ENCODE peak calls at places on chromosomes 2 and 18, in five cellular contexts. F is amniotic stem cell, T is T47D, X is hippocampal formation, N is sciatic nerve. G is an unnamed sample.

GRCh38 chr2:142980246-142981068 is 103.0 kb downstream of the KYNU start:
- DNase-seq in F (no peak), T (peak), N (no peak), X (no peak), G (no peak)

GRCh38 chr2:1743396-1744150 is 742 bp downstream of the PXDN start:
- DNase-seq in X (no peak), N (peak), T (peak), F (no peak), G (no peak)

GRCh38 chr2:160076935-160077334 is 14.5 kb upstream of the PLA2R1 start:
- DNase-seq in N (no peak), T (no peak), F (no peak), X (no peak), G (no peak)

GRCh38 chr2:8500124-8501054 is 181.5 kb upstream of the ID2 start:
- DNase-seq in F (no peak), T (peak), N (no peak), X (no peak), G (no peak)

GRCh38 chr2:73110622-73111299 is 2.0 kb downstream of the RAB11FIP5 start:
- DNase-seq in X (no peak), T (no peak), N (no peak), F (no peak), G (no peak)

GRCh38 chr2:8534729-8535397 is 147.0 kb upstream of the ID2 start:
- DNase-seq in X (peak), F (no peak), N (peak), T (no peak), G (no peak)

GRCh38 chr2:133341575-133341974 is 226.7 kb downstream of the NCKAP5 start:
- DNase-seq in T (no peak), X (no peak), F (no peak), N (no peak), G (no peak)

GRCh38 chr2:38421274-38422056 is 44.4 kb upstream of the ATL2 start:
- DNase-seq in N (no peak), T (no peak), F (no peak), X (no peak), G (no peak)

GRCh38 chr2:121205321-121205942 is 79.6 kb downstream of the TFCP2L1 start:
- DNase-seq in F (no peak), T (no peak), N (no peak), X (no peak), G (no peak)

GRCh38 chr2:41152318-41152717 is 700.4 kb upstream of the SLC8A1 start:
- DNase-seq in T (no peak), N (no peak), X (no peak), F (no peak), G (no peak)

GRCh38 chr2:117085719-117086118 is 728.8 kb upstream of the DDX18 start:
- DNase-seq in F (no peak), X (no peak), N (no peak), T (no peak), G (no peak)

GRCh38 chr2:124804014-124804940 is 779.2 kb downstream of the CNTNAP5 start:
- DNase-seq in N (no peak), F (no peak), T (peak), X (peak), G (no peak)

GRCh38 chr2:200763422-200763821 is 48.3 kb upstream of the BZW1 start:
- DNase-seq in X (no peak), F (no peak), N (no peak), T (no peak), G (no peak)

GRCh38 chr2:178700922-178701342 is 106.3 kb downstream of the TTN start:
- DNase-seq in N (no peak), T (peak), X (no peak), F (no peak), G (no peak)

GRCh38 chr2:190459881-190460280 is 51.7 kb downstream of the MFSD6 start:
- DNase-seq in X (no peak), T (no peak), N (no peak), F (no peak), G (no peak)

GRCh38 chr2:105403785-105404698 is 5.2 kb upstream of the FHL2 start:
- DNase-seq in F (peak), X (no peak), N (no peak), T (peak), G (no peak)

GRCh38 chr2:96523659-96524481 is 12.7 kb upstream of the ARID5A start:
- DNase-seq in N (no peak), X (no peak), T (no peak), F (no peak), G (no peak)

GRCh38 chr2:134124047-134124753 is 129.7 kb upstream of the MGAT5 start:
- DNase-seq in X (no peak), T (no peak), F (no peak), N (no peak), G (no peak)

GRCh38 chr2:112646102-112646719 is 472 bp downstream of the SLC20A1 start:
- DNase-seq in X (no peak), F (no peak), N (no peak), T (peak), G (no peak)

GRCh38 chr18:58842978-58843661 is 21.6 kb upstream of the ZNF532 start:
- DNase-seq in N (no peak), X (peak), T (no peak), F (no peak), G (no peak)

GRCh38 chr2:76998713-76999112 is 523.5 kb downstream of the LRRTM4 start:
- DNase-seq in F (no peak), X (no peak), N (no peak), T (no peak), G (no peak)

GRCh38 chr18:35680139-35680551 is 98.6 kb downstream of the GALNT1 start:
- DNase-seq in F (no peak), N (no peak), X (no peak), T (peak), G (no peak)

GRCh38 chr2:115825912-115826311 is 1383.5 kb downstream of the DPP10 start:
- DNase-seq in N (no peak), T (no peak), X (no peak), F (no peak), G (no peak)

GRCh38 chr2:191675807-191676667 is 1.9 kb upstream of the NABP1 start:
- DNase-seq in F (no peak), T (no peak), N (peak), X (no peak), G (no peak)

GRCh38 chr2:44479127-44479887 is 117.6 kb downstream of the CAMKMT start:
- DNase-seq in N (no peak), F (peak), X (peak), T (peak), G (peak)

G was measured in iPS DF 19.7.